ENCODE peak calls at places on chromosomes 1 and 21, in ten cellular contexts. L, F, O, X, A, V, B, Q, P and D are unnamed samples.

GRCh38 chr1:244970236-244970652 is 105.9 kb upstream of the HNRNPU start:
- DNase-seq in Q (peak), O (peak), X (peak), F (peak), B (peak), P (peak), V (peak), A (peak), L (peak), D (peak)

GRCh38 chr1:163166886-163167555 is 35.7 kb downstream of the RGS5 start:
- DNase-seq in A (no peak), B (no peak), O (no peak), F (peak), L (no peak), Q (no peak), V (no peak), P (no peak), X (no peak), D (no peak)

GRCh38 chr1:91693542-91693941 is 192.4 kb downstream of the TGFBR3 start:
- DNase-seq in X (no peak), L (no peak), B (no peak), F (no peak), A (no peak), Q (no peak), V (peak), P (peak), O (no peak), D (no peak)

GRCh38 chr1:30743584-30744059 is 14.0 kb downstream of the LAPTM5 start:
- DNase-seq in X (no peak), L (peak), V (no peak), F (no peak), P (no peak), A (no peak), O (no peak), Q (no peak), B (peak), D (no peak)

GRCh38 chr1:64484651-64485050 is 14.7 kb downstream of the CACHD1 start:
- DNase-seq in Q (no peak), F (no peak), V (no peak), A (no peak), B (no peak), X (no peak), P (peak), O (peak), L (no peak), D (no peak)

GRCh38 chr1:206469933-206470691 is at the start of gene IKBKE:
- DNase-seq in O (peak), X (peak), Q (peak), A (peak), F (peak), L (peak), B (peak), V (peak), P (peak), D (peak)

GRCh38 chr1:55129194-55129728 is 85.9 kb downstream of the USP24 start:
- DNase-seq in P (peak), L (no peak), Q (no peak), B (no peak), X (no peak), A (no peak), F (peak), O (peak), V (peak), D (no peak)

GRCh38 chr1:75696000-75696399 is 28.5 kb upstream of the ACADM start:
- DNase-seq in V (no peak), P (no peak), O (no peak), Q (no peak), X (no peak), B (no peak), A (no peak), F (no peak), L (no peak), D (no peak)

GRCh38 chr1:39973503-39974135 is 18.7 kb downstream of the MFSD2A start:
- DNase-seq in O (peak), F (peak), A (peak), Q (peak), X (peak), B (peak), V (peak), P (peak), L (peak), D (peak)

GRCh38 chr1:223712856-223713494 is 636 bp downstream of the CAPN2 start:
- DNase-seq in O (no peak), L (peak), V (no peak), Q (peak), P (peak), X (peak), A (peak), F (no peak), B (peak), D (peak)

GRCh38 chr1:37485902-37486679 is 11.7 kb downstream of the ZC3H12A start:
- DNase-seq in P (peak), O (no peak), A (no peak), Q (no peak), B (no peak), F (peak), X (no peak), V (no peak), L (no peak), D (no peak)

GRCh38 chr1:240695416-240695815 is 83.5 kb upstream of the GREM2 start:
- DNase-seq in L (no peak), A (no peak), P (no peak), F (no peak), O (no peak), X (no peak), B (no peak), Q (no peak), V (no peak), D (no peak)

GRCh38 chr1:74812180-74812541 is 79.2 kb downstream of the TYW3 start:
- DNase-seq in O (no peak), P (no peak), A (no peak), L (no peak), F (no peak), Q (no peak), B (peak), X (no peak), V (no peak), D (no peak)

GRCh38 chr1:198620951-198621824 is 17.7 kb upstream of the PTPRC start:
- DNase-seq in B (peak), P (no peak), L (peak), Q (no peak), A (no peak), F (no peak), V (no peak), O (no peak), X (no peak), D (peak)

DNA sequence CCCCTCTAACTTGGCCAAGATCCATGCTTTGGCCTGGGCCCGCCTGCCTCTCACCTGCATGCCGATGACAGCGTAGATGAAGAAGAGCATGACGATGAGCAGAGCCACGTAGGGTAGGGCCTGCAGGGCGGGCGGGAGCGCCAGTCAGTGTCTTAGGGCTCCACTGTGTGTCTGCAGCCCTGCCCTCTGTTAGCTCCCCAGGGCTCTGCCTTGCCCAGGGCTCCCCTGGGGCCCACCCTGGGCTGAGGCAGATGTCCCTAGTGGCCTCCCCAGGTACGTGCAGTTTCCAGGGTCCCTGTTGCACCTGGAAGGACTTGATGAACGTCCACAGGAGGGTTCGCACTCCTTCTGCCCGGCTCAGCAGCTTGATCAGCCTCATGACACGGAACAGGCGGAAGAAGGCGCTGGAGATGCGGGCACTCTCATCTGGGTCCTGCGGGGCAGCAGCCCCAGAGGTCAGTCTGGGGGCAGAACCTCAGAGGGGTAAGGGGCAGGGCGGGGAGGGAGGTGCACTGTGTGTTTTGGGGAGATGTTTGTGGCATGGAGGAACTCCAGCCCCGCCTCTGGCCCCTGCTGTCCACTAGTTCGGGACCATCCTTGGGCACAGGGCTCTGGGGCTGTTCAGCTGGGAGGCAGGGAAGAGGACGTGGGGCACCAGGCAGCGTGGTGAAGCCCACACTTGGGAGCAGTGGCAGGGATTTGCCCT is 29.8 kb upstream of the KIF21B start:
- DNase-seq in P (no peak), O (peak), A (no peak), Q (no peak), V (no peak), X (no peak), L (no peak), F (no peak), B (no peak), D (no peak)
- TF ChIP-seq CTCF in P (no peak), O (peak), A (peak), Q (no peak), V (no peak), X (no peak), L (no peak), F (no peak), B (peak), D (no peak)

GRCh38 chr1:23661887-23662286 is 29.7 kb upstream of the RPL11 start:
- DNase-seq in V (no peak), B (no peak), Q (no peak), X (no peak), A (no peak), O (no peak), L (no peak), F (no peak), P (no peak), D (no peak)

GRCh38 chr1:23670709-23671108 is 20.9 kb upstream of the RPL11 start:
- DNase-seq in V (no peak), P (no peak), X (no peak), F (no peak), L (no peak), O (no peak), A (no peak), B (no peak), Q (no peak), D (no peak)

GRCh38 chr1:23667411-23667810 is 24.2 kb upstream of the RPL11 start:
- DNase-seq in O (no peak), P (no peak), X (no peak), V (no peak), A (no peak), Q (no peak), L (no peak), B (no peak), F (no peak), D (no peak)

GRCh38 chr1:23660671-23661070 is 30.9 kb upstream of the RPL11 start:
- DNase-seq in A (no peak), V (no peak), L (peak), O (no peak), Q (no peak), F (no peak), P (no peak), X (no peak), B (no peak), D (no peak)

GRCh38 chr1:23664837-23665795 is 26.5 kb upstream of the RPL11 start:
- DNase-seq in A (peak), V (no peak), L (no peak), P (peak), Q (peak), X (peak), O (peak), F (peak), B (peak), D (no peak)
- TF ChIP-seq CTCF in A (peak), V (peak), L (no peak), P (peak), Q (peak), X (peak), O (peak), F (peak), B (peak), D (no peak)

GRCh38 chr21:34801519-34802132 is 132.8 kb downstream of the CLIC6 start:
- DNase-seq in P (peak), B (peak), A (no peak), F (peak), X (peak), V (no peak), Q (peak), L (no peak), O (peak), D (no peak)
- TF ChIP-seq CTCF in P (peak), B (peak), A (peak), F (peak), X (peak), V (peak), Q (peak), L (peak), O (peak), D (no peak)

GRCh38 chr1:93733340-93733739 is 51.7 kb upstream of the BCAR3 start:
- DNase-seq in L (no peak), P (no peak), B (no peak), X (no peak), V (no peak), O (no peak), F (no peak), Q (no peak), A (peak), D (no peak)

GRCh38 chr1:93730621-93731020 is 49.0 kb upstream of the BCAR3 start:
- DNase-seq in F (no peak), O (no peak), Q (no peak), P (no peak), X (no peak), B (no peak), L (no peak), A (no peak), V (no peak), D (no peak)

GRCh38 chr1:93734999-93735398 is 53.4 kb upstream of the BCAR3 start:
- DNase-seq in O (no peak), X (no peak), P (no peak), B (no peak), A (no peak), F (no peak), L (no peak), Q (no peak), V (no peak), D (no peak)

GRCh38 chr1:93729502-93729901 is 47.9 kb upstream of the BCAR3 start:
- DNase-seq in O (no peak), Q (no peak), B (no peak), F (no peak), P (no peak), X (no peak), A (no peak), V (no peak), L (no peak), D (no peak)

GRCh38 chr1:93732514-93732913 is 50.9 kb upstream of the BCAR3 start:
- DNase-seq in L (no peak), X (no peak), F (no peak), O (no peak), Q (no peak), A (peak), B (no peak), P (no peak), V (no peak), D (no peak)
- TF ChIP-seq CTCF in L (no peak), X (no peak), F (peak), O (no peak), Q (peak), A (peak), B (no peak), P (peak), V (no peak), D (no peak)

GRCh38 chr1:25145775-25146381 is 86.4 kb downstream of the SYF2 start:
- DNase-seq in P (no peak), V (no peak), X (no peak), Q (peak), L (no peak), B (peak), A (no peak), O (no peak), F (no peak), D (no peak)
- TF ChIP-seq CTCF in P (no peak), V (no peak), X (no peak), Q (no peak), L (no peak), B (no peak), A (no peak), O (no peak), F (no peak), D (no peak)

GRCh38 chr1:110186558-110186957 is 23.6 kb upstream of the KCNC4 start:
- DNase-seq in F (no peak), B (no peak), A (no peak), Q (no peak), O (no peak), L (no peak), P (no peak), X (no peak), V (no peak), D (no peak)

GRCh38 chr1:110184414-110184813 is 25.7 kb upstream of the KCNC4 start:
- DNase-seq in F (no peak), A (no peak), X (no peak), V (no peak), L (no peak), O (no peak), Q (no peak), B (no peak), P (no peak), D (no peak)

GRCh38 chr1:110187139-110187890 is 22.8 kb upstream of the KCNC4 start:
- DNase-seq in P (peak), F (no peak), V (peak), L (no peak), B (no peak), O (peak), X (no peak), A (no peak), Q (no peak), D (no peak)

GRCh38 chr1:110183642-110184167 is 26.4 kb upstream of the KCNC4 start:
- DNase-seq in A (no peak), Q (no peak), O (no peak), F (no peak), P (no peak), L (peak), X (no peak), V (no peak), B (no peak), D (no peak)

GRCh38 chr1:110185181-110185580 is 24.9 kb upstream of the KCNC4 start:
- DNase-seq in F (no peak), B (no peak), X (no peak), L (no peak), A (no peak), P (no peak), Q (no peak), V (peak), O (no peak), D (no peak)
- TF ChIP-seq CTCF in F (no peak), B (no peak), X (no peak), L (no peak), A (no peak), P (no peak), Q (no peak), V (no peak), O (no peak), D (no peak)

DNA sequence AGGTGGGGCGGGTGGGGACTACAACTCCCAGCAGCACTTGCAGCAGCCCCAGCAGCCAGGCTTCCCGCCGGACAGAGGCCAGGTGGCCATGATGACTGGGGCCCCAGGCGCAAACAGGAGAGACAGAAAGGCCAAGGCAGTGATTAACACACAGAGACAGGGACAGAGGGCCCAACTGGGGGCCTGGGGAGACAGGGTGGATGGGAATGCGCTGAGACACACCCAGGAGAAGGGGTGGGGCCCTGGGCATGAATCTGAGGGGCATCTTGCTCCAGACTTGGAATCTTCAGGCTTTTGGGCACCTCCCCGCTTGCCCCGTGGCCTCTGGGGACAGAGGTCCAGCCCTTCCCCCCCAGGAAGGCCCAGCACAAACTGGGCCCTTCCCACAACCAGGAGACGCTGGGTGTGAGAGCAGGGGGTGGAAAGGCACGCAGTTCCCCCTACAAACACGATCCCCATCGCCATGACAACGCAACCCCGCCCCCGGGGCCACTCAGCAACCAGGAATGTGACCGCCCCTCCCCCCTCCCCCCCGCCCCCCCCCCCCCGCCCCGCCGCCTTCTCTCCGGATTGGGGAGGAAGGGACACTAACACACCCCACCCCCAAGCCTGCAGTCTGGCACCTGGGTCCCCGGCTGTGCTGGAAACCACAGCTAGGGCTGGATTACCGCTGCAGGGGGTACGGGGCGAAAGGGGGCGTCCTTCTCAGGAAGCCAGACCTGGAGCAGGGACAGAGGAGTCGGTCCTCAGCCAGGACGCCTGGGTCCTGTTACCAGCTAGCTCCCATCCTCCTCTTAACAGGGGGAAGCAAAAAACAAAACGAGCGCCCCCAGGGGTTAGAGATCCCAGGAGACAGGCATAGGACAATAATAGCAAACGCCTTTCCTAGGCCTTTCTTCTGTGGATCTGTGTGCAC is 4.5 kb downstream of the HDGF start:
- DNase-seq in Q (peak), P (peak), F (peak), A (peak), B (peak), V (peak), L (peak), O (peak), X (peak), D (peak)
- TF ChIP-seq CTCF in Q (no peak), P (peak), F (peak), A (peak), B (no peak), V (no peak), L (no peak), O (peak), X (no peak), D (no peak)

DNA sequence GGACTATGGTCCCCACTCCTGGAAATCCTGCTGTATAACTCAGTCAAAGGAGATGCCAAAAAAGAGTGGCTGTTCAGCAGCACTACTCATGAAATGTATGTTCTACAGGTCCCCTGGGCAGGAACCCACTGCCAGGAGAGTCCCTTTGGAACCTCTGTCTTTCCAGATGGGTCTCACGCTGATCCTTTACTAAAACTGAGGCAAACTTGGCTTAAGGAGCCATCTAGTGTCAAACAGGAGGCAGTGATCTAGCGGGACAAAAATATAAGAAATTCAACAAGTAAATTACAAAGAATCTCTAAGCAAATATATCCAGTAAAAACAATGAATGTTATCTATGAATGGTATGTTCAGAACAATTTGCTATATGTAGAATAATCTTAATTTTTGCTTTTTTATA is 80.5 kb upstream of the PRMT6 start:
- DNase-seq in F (no peak), B (no peak), O (peak), L (no peak), V (no peak), A (no peak), X (no peak), P (peak), Q (no peak), D (no peak)
- TF ChIP-seq CTCF in F (no peak), B (no peak), O (peak), L (no peak), V (no peak), A (peak), X (no peak), P (no peak), Q (no peak), D (no peak)